ENCODE peak calls at places on chromosomes 1 and 21, in seven cellular contexts. One of them, this sample, is unnamed.

GRCh38 chr1:99867682-99868081 is 17.5 kb downstream of the AGL start:
- DNase-seq in gastrocnemius medialis: no peak
- DNase-seq in esophagus muscularis mucosa: no peak
- DNase-seq in H1: no peak
- DNase-seq in testis: no peak
- DNase-seq in ovary: no peak
- DNase-seq in body of pancreas: no peak
- DNase-seq in this sample: no peak

GRCh38 chr1:221487781-221488520 is 253.9 kb downstream of the DUSP10 start:
- DNase-seq in gastrocnemius medialis: no peak
- DNase-seq in esophagus muscularis mucosa: no peak
- DNase-seq in H1: no peak
- DNase-seq in testis: no peak
- DNase-seq in ovary: no peak
- DNase-seq in body of pancreas: no peak
- DNase-seq in this sample: no peak

GRCh38 chr1:162562452-162562828 is 918 bp downstream of the UAP1 start:
- DNase-seq in gastrocnemius medialis: no peak
- DNase-seq in esophagus muscularis mucosa: no peak
- DNase-seq in H1: no peak
- DNase-seq in testis: no peak
- DNase-seq in ovary: no peak
- DNase-seq in body of pancreas: peak; percentile 23
- DNase-seq in this sample: no peak

GRCh38 chr1:119680723-119681122 is 31.0 kb upstream of the PHGDH start:
- DNase-seq in gastrocnemius medialis: no peak
- DNase-seq in esophagus muscularis mucosa: no peak
- DNase-seq in H1: no peak
- DNase-seq in testis: no peak
- DNase-seq in ovary: no peak
- DNase-seq in body of pancreas: no peak
- DNase-seq in this sample: no peak

GRCh38 chr1:93992954-93993353 is 83.7 kb upstream of the GCLM start:
- DNase-seq in gastrocnemius medialis: no peak
- DNase-seq in esophagus muscularis mucosa: no peak
- DNase-seq in H1: no peak
- DNase-seq in testis: no peak
- DNase-seq in ovary: no peak
- DNase-seq in body of pancreas: no peak
- DNase-seq in this sample: no peak

GRCh38 chr1:202852163-202852904 is 36.6 kb downstream of the RABIF start:
- DNase-seq in gastrocnemius medialis: no peak
- DNase-seq in esophagus muscularis mucosa: no peak
- DNase-seq in H1: peak; percentile 62
- DNase-seq in testis: peak; percentile 77
- DNase-seq in ovary: no peak
- DNase-seq in body of pancreas: peak; percentile 33
- DNase-seq in this sample: no peak

GRCh38 chr1:67686272-67687197 is 1.5 kb downstream of the GADD45A start:
- DNase-seq in gastrocnemius medialis: peak; percentile 93
- DNase-seq in esophagus muscularis mucosa: peak; percentile 94
- DNase-seq in H1: no peak
- DNase-seq in testis: peak; percentile 81
- DNase-seq in ovary: peak; percentile 78
- DNase-seq in body of pancreas: peak; percentile 76
- DNase-seq in this sample: peak; percentile 87

GRCh38 chr1:73333847-73334503 is 864.0 kb downstream of the LRRIQ3 start:
- DNase-seq in gastrocnemius medialis: no peak
- DNase-seq in esophagus muscularis mucosa: no peak
- DNase-seq in H1: no peak
- DNase-seq in testis: no peak
- DNase-seq in ovary: no peak
- DNase-seq in body of pancreas: no peak
- DNase-seq in this sample: no peak

GRCh38 chr1:8439015-8439702 is 121.2 kb downstream of the SLC45A1 start:
- DNase-seq in gastrocnemius medialis: peak; percentile 71
- DNase-seq in esophagus muscularis mucosa: peak; percentile 95
- DNase-seq in H1: no peak
- DNase-seq in testis: peak; percentile 92
- DNase-seq in ovary: peak; percentile 71
- DNase-seq in body of pancreas: peak; percentile 59
- DNase-seq in this sample: peak; percentile 85

GRCh38 chr21:42225042-42225441 is 6.1 kb downstream of the ABCG1 start:
- DNase-seq in gastrocnemius medialis: no peak
- DNase-seq in esophagus muscularis mucosa: no peak
- DNase-seq in H1: no peak
- DNase-seq in testis: no peak
- DNase-seq in ovary: no peak
- DNase-seq in body of pancreas: no peak
- DNase-seq in this sample: no peak

GRCh38 chr21:42227909-42228708 is 9.2 kb downstream of the ABCG1 start:
- DNase-seq in gastrocnemius medialis: peak; percentile 95
- DNase-seq in esophagus muscularis mucosa: peak; percentile 98
- DNase-seq in H1: no peak
- DNase-seq in testis: peak; percentile 79
- DNase-seq in ovary: peak; percentile 53
- DNase-seq in body of pancreas: peak; percentile 50
- DNase-seq in this sample: peak; percentile 96

GRCh38 chr21:42223826-42224575 is 5.1 kb downstream of the ABCG1 start:
- DNase-seq in gastrocnemius medialis: no peak
- DNase-seq in esophagus muscularis mucosa: no peak
- DNase-seq in H1: no peak
- DNase-seq in testis: no peak
- DNase-seq in ovary: no peak
- DNase-seq in body of pancreas: no peak
- DNase-seq in this sample: no peak

GRCh38 chr21:42222821-42223390 is 4.0 kb downstream of the ABCG1 start:
- DNase-seq in gastrocnemius medialis: no peak
- DNase-seq in esophagus muscularis mucosa: no peak
- DNase-seq in H1: no peak
- DNase-seq in testis: no peak
- DNase-seq in ovary: no peak
- DNase-seq in body of pancreas: no peak
- DNase-seq in this sample: no peak

GRCh38 chr21:42225571-42226155 is 6.7 kb downstream of the ABCG1 start:
- DNase-seq in gastrocnemius medialis: no peak
- DNase-seq in esophagus muscularis mucosa: no peak
- DNase-seq in H1: no peak
- DNase-seq in testis: no peak
- DNase-seq in ovary: no peak
- DNase-seq in body of pancreas: no peak
- DNase-seq in this sample: no peak
- H3K4me1 ChIP-seq in gastrocnemius medialis: peaks cover 42% of the 10 kb centered on the region
- H3K4me1 ChIP-seq in esophagus muscularis mucosa: peaks cover 46% of the 10 kb centered on the region
- H3K4me1 ChIP-seq in H1: no peaks in the 10 kb centered on the region
- H3K4me1 ChIP-seq in testis: peaks cover under 1% of the 10 kb centered on the region
- H3K4me1 ChIP-seq in ovary: no peaks in the 10 kb centered on the region
- H3K4me1 ChIP-seq in body of pancreas: peaks cover under 1% of the 10 kb centered on the region
- H3K4me1 ChIP-seq in this sample: peaks cover 51% of the 10 kb centered on the region

GRCh38 chr1:26695417-26696190 is at the start of gene ARID1A:
- DNase-seq in gastrocnemius medialis: peak; percentile 90
- DNase-seq in esophagus muscularis mucosa: peak; percentile 99
- DNase-seq in H1: peak; percentile 73
- DNase-seq in testis: peak; percentile 94
- DNase-seq in ovary: peak; percentile 97
- DNase-seq in body of pancreas: peak; percentile 97
- DNase-seq in this sample: peak; percentile 96
- TF ChIP-seq POLR2A in gastrocnemius medialis: peak; percentile 89
- TF ChIP-seq POLR2A in esophagus muscularis mucosa: peak; percentile 92
- TF ChIP-seq POLR2A in H1: peak; percentile 72
- TF ChIP-seq POLR2A in testis: no peak
- TF ChIP-seq POLR2A in ovary: peak; percentile 92
- TF ChIP-seq POLR2A in body of pancreas: peak; percentile 87
- TF ChIP-seq POLR2A in this sample: no peak

GRCh38 chr1:35935989-35936388 is 5.1 kb downstream of the AGO3 start:
- DNase-seq in gastrocnemius medialis: no peak
- DNase-seq in esophagus muscularis mucosa: no peak
- DNase-seq in H1: no peak
- DNase-seq in testis: no peak
- DNase-seq in ovary: no peak
- DNase-seq in body of pancreas: no peak
- DNase-seq in this sample: no peak
- H3K4me3 ChIP-seq in gastrocnemius medialis: no peak overlapping the region
- H3K4me3 ChIP-seq in esophagus muscularis mucosa: no peak overlapping the region
- H3K4me3 ChIP-seq in H1: no peak overlapping the region
- H3K4me3 ChIP-seq in testis: no peak overlapping the region
- H3K4me3 ChIP-seq in ovary: no peak overlapping the region
- H3K4me3 ChIP-seq in body of pancreas: no peak overlapping the region
- H3K4me3 ChIP-seq in this sample: no peak overlapping the region

GRCh38 chr1:154418062-154418897 is 13.1 kb downstream of the IL6R start:
- DNase-seq in gastrocnemius medialis: peak; percentile 94
- DNase-seq in esophagus muscularis mucosa: no peak
- DNase-seq in H1: no peak
- DNase-seq in testis: no peak
- DNase-seq in ovary: peak; percentile 62
- DNase-seq in body of pancreas: peak; percentile 92
- DNase-seq in this sample: peak; percentile 44
- H3K4me1 ChIP-seq in gastrocnemius medialis: peaks cover 95% of the 10 kb centered on the region
- H3K4me1 ChIP-seq in esophagus muscularis mucosa: peaks cover 93% of the 10 kb centered on the region
- H3K4me1 ChIP-seq in H1: no peaks in the 10 kb centered on the region
- H3K4me1 ChIP-seq in testis: peaks cover 36% of the 10 kb centered on the region
- H3K4me1 ChIP-seq in ovary: peaks cover 29% of the 10 kb centered on the region
- H3K4me1 ChIP-seq in body of pancreas: peaks cover 63% of the 10 kb centered on the region
- H3K4me1 ChIP-seq in this sample: peaks cover 86% of the 10 kb centered on the region

DNA sequence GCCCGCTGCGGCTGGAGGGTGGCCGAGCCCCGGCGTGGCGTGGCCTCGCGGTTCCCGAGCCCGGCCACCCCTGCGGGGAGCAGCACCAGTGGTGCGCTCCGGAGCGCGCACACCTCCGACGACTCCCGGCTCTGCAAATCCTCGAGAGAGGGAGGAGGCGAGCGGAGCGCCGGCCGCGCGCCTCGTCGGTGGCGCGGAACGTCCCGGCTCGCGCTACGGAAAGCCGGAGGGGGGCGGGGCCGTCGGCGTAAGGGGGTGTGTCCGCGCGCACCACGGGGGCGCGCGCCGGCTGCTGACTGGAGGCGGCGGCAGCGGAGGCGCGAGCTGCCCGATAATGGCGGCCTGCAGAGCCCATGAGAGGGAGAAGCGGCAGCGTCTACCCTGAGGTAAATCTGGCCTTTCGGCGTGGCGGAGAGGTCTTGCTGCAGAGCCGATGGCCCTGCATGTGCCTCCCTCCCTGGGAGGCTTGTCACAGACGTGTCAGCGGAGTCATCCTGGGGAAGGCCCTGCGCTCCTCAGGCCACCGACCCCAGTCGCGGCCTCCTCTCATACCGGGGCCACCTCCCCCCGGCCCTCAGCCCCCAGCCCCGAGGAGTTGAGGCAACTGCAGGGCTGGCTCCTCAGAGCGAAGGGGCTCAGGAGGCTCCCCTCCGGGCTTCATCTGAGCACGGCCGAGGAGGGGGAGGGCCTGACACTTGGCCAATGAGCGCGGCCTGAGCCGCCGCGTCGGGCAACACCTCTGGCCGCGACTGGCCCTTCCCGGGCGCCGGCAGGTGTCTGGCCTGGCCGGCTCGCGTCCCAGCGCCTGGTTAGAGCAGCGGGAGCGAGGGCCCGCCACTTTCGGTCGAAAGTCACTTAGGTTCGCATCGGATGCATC is at the start of gene PDIK1L:
- DNase-seq in gastrocnemius medialis: peak; percentile 85
- DNase-seq in esophagus muscularis mucosa: peak; percentile 97
- DNase-seq in H1: peak; percentile 81
- DNase-seq in testis: peak; percentile 93
- DNase-seq in ovary: peak; percentile 97
- DNase-seq in body of pancreas: peak; percentile 95
- DNase-seq in this sample: peak; percentile 96
- TF ChIP-seq POLR2A in gastrocnemius medialis: peak; percentile 85
- TF ChIP-seq POLR2A in esophagus muscularis mucosa: no peak
- TF ChIP-seq POLR2A in H1: peak; percentile 66
- TF ChIP-seq POLR2A in testis: peak; percentile 37
- TF ChIP-seq POLR2A in ovary: no peak
- TF ChIP-seq POLR2A in body of pancreas: peak; percentile 92
- TF ChIP-seq POLR2A in this sample: no peak

This sample was measured in heart left ventricle.